ENCODE peak calls at places on chromosomes 3 and 15, in eight cellular contexts. D is AG09309, C is Panc1, V is endothelial cell, G is neuronal stem cell, F is ELR, K is dorsolateral prefrontal cortex, H is colonic mucosa. Z is an unnamed sample.
A peak's percentile ranks its signal among the peaks of the same experiment; 100 is the strongest.

GRCh38 chr3:185401319-185401955 is 38.5 kb downstream of the MAP3K13 start:
- DNase-seq in D (no peak), C (no peak), V (no peak), G (no peak), F (peak; percentile 24), K (no peak), H (no peak), Z (no peak)

GRCh38 chr15:48796930-48797329 is 13.9 kb downstream of the CEP152 start:
- DNase-seq in D (no peak), C (no peak), V (no peak), G (no peak), F (peak; percentile 78), K (no peak), H (no peak), Z (no peak)

GRCh38 chr3:70108546-70108945 is 109.0 kb downstream of the SAMMSON start:
- DNase-seq in D (no peak), C (no peak), V (no peak), G (no peak), F (no peak), K (no peak), H (no peak), Z (no peak)

GRCh38 chr3:14542656-14543055 is 2.5 kb upstream of the GRIP2 start:
- DNase-seq in D (no peak), C (no peak), V (no peak), G (no peak), F (no peak), K (no peak), H (no peak), Z (no peak)

GRCh38 chr3:41418961-41419691 is 219.8 kb downstream of the CTNNB1 start:
- DNase-seq in D (no peak), C (peak; percentile 69), V (no peak), G (no peak), F (peak; percentile 63), K (no peak), H (no peak), Z (peak; percentile 47)

GRCh38 chr15:75038948-75039533 is 15.7 kb downstream of the PPCDC start:
- DNase-seq in D (no peak), C (no peak), V (no peak), G (no peak), F (no peak), K (no peak), H (no peak), Z (no peak)

GRCh38 chr3:42529463-42529862 is 27.0 kb downstream of the VIPR1 start:
- DNase-seq in D (no peak), C (no peak), V (no peak), G (no peak), F (no peak), K (no peak), H (no peak), Z (no peak)

GRCh38 chr3:12235691-12236090 is 53.2 kb upstream of the PPARG start:
- DNase-seq in D (no peak), C (no peak), V (no peak), G (no peak), F (peak; percentile 57), K (no peak), H (no peak), Z (no peak)

GRCh38 chr3:64027708-64028107 is 4.4 kb upstream of the PSMD6 start:
- DNase-seq in D (no peak), C (no peak), V (no peak), G (no peak), F (no peak), K (no peak), H (no peak), Z (no peak)

GRCh38 chr3:4021162-4021561 is 221.9 kb downstream of the LRRN1 start:
- DNase-seq in D (no peak), C (no peak), V (no peak), G (no peak), F (no peak), K (no peak), H (no peak), Z (no peak)

GRCh38 chr15:48186271-48186670 is 5.2 kb upstream of the CTXN2 start:
- DNase-seq in D (no peak), C (no peak), V (no peak), G (no peak), F (no peak), K (no peak), H (no peak), Z (no peak)

GRCh38 chr3:145015243-145015642 is 1043.6 kb downstream of the DIPK2A start:
- DNase-seq in D (peak; percentile 32), C (no peak), V (no peak), G (no peak), F (peak; percentile 9), K (no peak), H (no peak), Z (peak; percentile 5)